ENCODE peak calls at places on chromosomes 16 and 17, in seven cellular contexts. A is GM23248, Q is tibial nerve, F is psoas muscle, B is GM23338, X is hepatocyte, Y is neuronal stem cell. H is an unnamed sample. For H3K4me1, the result is how much of the 10 kb centered on the place peaks cover.

GRCh38 chr16:29029168-29029994 is 44.5 kb downstream of the LAT start:
- DNase-seq in A (peak), Q (no peak), F (peak), B (peak), X (peak), Y (peak), H (peak)

GRCh38 chr16:87919681-87919994 is 16.7 kb downstream of the CA5A start:
- DNase-seq in A (no peak), Q (no peak), F (no peak), B (peak), X (no peak), Y (no peak), H (no peak)

GRCh38 chr17:28380572-28380907 is 9.0 kb downstream of the SARM1 start:
- DNase-seq in A (no peak), Q (no peak), F (no peak), B (no peak), X (no peak), Y (no peak), H (no peak)

GRCh38 chr16:4736546-4736945 is 2.2 kb downstream of the DNAAF8 start:
- DNase-seq in A (no peak), Q (no peak), F (no peak), B (no peak), X (no peak), Y (no peak), H (no peak)

GRCh38 chr17:1720856-1721386 is 3.6 kb upstream of the WDR81 start:
- DNase-seq in A (peak), Q (no peak), F (no peak), B (peak), X (peak), Y (no peak), H (peak)

GRCh38 chr17:49290690-49291326 is 60.2 kb upstream of the PHOSPHO1 start:
- DNase-seq in A (peak), Q (no peak), F (no peak), B (peak), X (peak), Y (no peak), H (peak)

GRCh38 chr17:28993013-28993600 is 12.7 kb downstream of the SEZ6 start:
- DNase-seq in A (no peak), Q (no peak), F (no peak), B (no peak), X (no peak), Y (no peak), H (no peak)

GRCh38 chr16:4882633-4883285 is 35.5 kb downstream of the UBN1 start:
- DNase-seq in A (peak), Q (no peak), F (no peak), B (no peak), X (peak), Y (no peak), H (peak)

GRCh38 chr17:10737168-10737622 is 7.4 kb upstream of the TMEM220 start:
- DNase-seq in A (peak), Q (peak), F (peak), B (peak), X (peak), Y (no peak), H (peak)

GRCh38 chr17:82105882-82106696 is 8.1 kb upstream of the FASN start:
- DNase-seq in A (peak), Q (no peak), F (peak), B (peak), X (peak), Y (no peak), H (peak)

GRCh38 chr16:79747688-79748087 is 147.2 kb upstream of the MAF start:
- DNase-seq in A (no peak), Q (no peak), F (no peak), B (no peak), X (no peak), Y (no peak), H (no peak)

GRCh38 chr17:64202683-64203430 is 60.2 kb downstream of the TEX2 start:
- DNase-seq in A (peak), Q (no peak), F (no peak), B (no peak), X (no peak), Y (no peak), H (peak)

GRCh38 chr17:40316571-40317344 is 7.8 kb downstream of the RARA start:
- DNase-seq in A (peak), Q (no peak), F (peak), B (peak), X (peak), Y (no peak), H (peak)

GRCh38 chr17:67375761-67376160 is 1.3 kb upstream of the PITPNC1 start:
- DNase-seq in A (no peak), Q (no peak), F (no peak), B (no peak), X (no peak), Y (no peak), H (no peak)

GRCh38 chr17:71208111-71208704 is 912.6 kb upstream of the SOX9 start:
- DNase-seq in A (peak), Q (no peak), F (no peak), B (no peak), X (no peak), Y (no peak), H (peak)

GRCh38 chr16:6892961-6893360 is 439.7 kb upstream of the RBFOX1 start:
- DNase-seq in A (no peak), Q (no peak), F (no peak), B (no peak), X (no peak), Y (no peak), H (no peak)

GRCh38 chr17:42548070-42548837 is 4.5 kb upstream of the HSD17B1 start:
- DNase-seq in A (no peak), Q (no peak), F (no peak), B (peak), X (peak), Y (peak), H (peak)

GRCh38 chr16:81896902-81897301 is 114.4 kb downstream of the SDR42E1 start:
- DNase-seq in A (no peak), Q (no peak), F (no peak), B (no peak), X (no peak), Y (no peak), H (peak)

GRCh38 chr17:17845046-17845775 is 8.4 kb upstream of the SREBF1 start:
- DNase-seq in A (no peak), Q (no peak), F (no peak), B (no peak), X (no peak), Y (no peak), H (no peak)

GRCh38 chr17:17847102-17847501 is 10.3 kb upstream of the SREBF1 start:
- DNase-seq in A (no peak), Q (no peak), F (no peak), B (no peak), X (no peak), Y (no peak), H (no peak)

GRCh38 chr17:17846645-17847044 is 9.9 kb upstream of the SREBF1 start:
- DNase-seq in A (no peak), Q (no peak), F (no peak), B (no peak), X (no peak), Y (no peak), H (no peak)

GRCh38 chr17:17844500-17844899 is 7.7 kb upstream of the SREBF1 start:
- DNase-seq in A (no peak), Q (no peak), F (no peak), B (no peak), X (no peak), Y (no peak), H (no peak)

GRCh38 chr17:17846003-17846402 is 9.2 kb upstream of the SREBF1 start:
- DNase-seq in A (no peak), Q (no peak), F (no peak), B (no peak), X (no peak), Y (no peak), H (no peak)
- H3K4me1 ChIP-seq in A (under half), Q (half or more), F (under half), B (under half), X (under half), Y (under half), H (under half)

DNA sequence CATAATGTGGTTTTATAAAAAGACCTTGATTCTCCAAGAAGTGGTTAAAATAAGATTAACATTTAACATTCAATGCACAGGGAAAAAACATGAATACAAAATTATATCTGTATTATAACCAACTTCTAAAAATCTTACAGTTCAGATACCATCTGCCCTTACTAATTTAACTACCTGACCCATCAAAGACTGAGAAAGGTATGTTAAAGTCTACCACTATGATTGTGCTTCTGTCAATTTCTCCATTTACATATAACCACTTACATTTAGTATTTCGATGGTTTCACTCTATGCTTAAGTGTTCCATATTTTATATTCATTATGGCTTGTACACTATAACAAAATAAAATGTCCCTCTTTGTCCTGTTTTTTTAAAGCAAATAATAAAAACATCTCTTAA is 14.6 kb downstream of the AP1G1 start:
- DNase-seq in A (no peak), Q (no peak), F (no peak), B (no peak), X (no peak), Y (no peak), H (no peak)
- H3K4me1 ChIP-seq in A (under half), Q (half or more), F (under half), B (under half), X (under half), Y (under half), H (under half)

GRCh38 chr17:61955621-61956020 is 27.8 kb upstream of the INTS2 start:
- DNase-seq in A (peak), Q (no peak), F (no peak), B (no peak), X (no peak), Y (no peak), H (no peak)
- H3K4me1 ChIP-seq in A (under half), Q (under half), F (under half), B (under half), X (under half), Y (under half), H (under half)

GRCh38 chr17:73351764-73352163 is 40.0 kb upstream of the CDC42EP4 start:
- DNase-seq in A (no peak), Q (no peak), F (no peak), B (no peak), X (no peak), Y (no peak), H (no peak)

GRCh38 chr17:73354423-73355284 is 42.9 kb upstream of the CDC42EP4 start:
- DNase-seq in A (no peak), Q (no peak), F (no peak), B (no peak), X (no peak), Y (no peak), H (no peak)

GRCh38 chr17:73350864-73351263 is 39.1 kb upstream of the CDC42EP4 start:
- DNase-seq in A (no peak), Q (no peak), F (no peak), B (no peak), X (no peak), Y (no peak), H (no peak)

GRCh38 chr17:73349647-73350046 is 37.8 kb upstream of the CDC42EP4 start:
- DNase-seq in A (no peak), Q (no peak), F (no peak), B (no peak), X (no peak), Y (no peak), H (no peak)

DNA sequence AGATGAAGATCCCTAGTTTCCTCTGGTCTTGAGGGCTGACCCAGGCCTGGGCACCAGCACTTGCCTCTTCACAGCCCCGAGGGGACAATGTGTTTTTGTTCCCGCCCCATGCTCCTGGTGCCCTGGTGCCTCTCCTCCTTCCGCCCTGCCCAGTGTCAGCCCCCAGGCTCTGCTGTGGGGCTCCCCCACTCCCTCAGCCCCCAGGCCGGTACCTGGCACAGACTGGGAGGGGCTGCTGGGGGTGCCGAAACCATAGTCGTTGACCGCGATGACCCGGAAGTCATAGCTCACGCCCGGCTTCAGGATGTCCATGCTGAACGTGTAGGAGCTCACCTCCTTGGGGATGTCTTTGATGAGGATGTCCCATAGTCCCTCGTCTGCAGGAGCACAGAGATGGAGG is 40.5 kb upstream of the CDC42EP4 start:
- DNase-seq in A (no peak), Q (no peak), F (no peak), B (no peak), X (no peak), Y (no peak), H (no peak)
- H3K4me1 ChIP-seq in A (under half), Q (half or more), F (under half), B (under half), X (under half), Y (under half), H (under half)

DNA sequence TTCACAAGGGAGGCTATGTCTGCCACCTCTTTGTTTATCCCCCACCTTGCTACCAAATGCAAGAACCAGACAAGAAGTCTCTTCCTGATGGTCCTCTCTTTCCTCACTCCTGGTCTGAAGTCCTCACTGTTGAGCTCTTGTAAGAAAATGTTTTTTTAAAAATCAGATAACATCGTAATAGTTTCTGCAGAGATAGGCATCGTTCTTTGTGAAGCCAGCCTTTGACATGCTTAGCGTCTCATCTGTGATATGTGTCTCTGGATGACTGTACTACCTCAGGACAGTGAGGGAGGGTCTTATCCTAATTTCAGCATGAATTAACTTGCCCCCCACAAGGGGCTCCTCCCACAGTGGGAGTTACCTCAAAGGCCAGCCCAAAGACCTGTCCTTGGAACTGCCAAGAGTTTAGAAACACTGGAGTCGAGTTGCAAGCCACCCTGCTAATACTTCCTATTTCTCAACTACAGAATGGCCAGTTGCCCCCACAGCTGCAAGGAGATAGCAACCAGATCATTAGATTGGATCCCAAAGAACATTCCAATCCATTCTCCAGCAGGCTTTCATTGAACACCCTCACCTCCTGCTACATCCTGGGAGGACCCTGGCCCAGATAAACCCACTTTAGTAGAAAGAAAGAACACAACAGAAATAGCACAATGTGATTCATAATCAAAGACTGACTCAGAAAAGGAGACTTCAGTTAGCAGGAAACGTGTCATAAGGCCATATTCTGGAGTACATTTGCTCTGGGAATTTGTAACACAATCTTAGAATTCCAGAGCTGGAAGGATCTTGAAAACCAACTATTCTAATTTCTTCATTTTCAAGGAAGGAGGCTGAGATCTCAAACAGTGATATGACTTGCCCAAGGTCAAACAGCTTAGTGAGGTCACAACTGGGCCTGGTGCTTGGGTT is 151.0 kb downstream of the IRX3 start:
- DNase-seq in A (peak), Q (no peak), F (no peak), B (no peak), X (no peak), Y (no peak), H (peak)
- H3K4me1 ChIP-seq in A (under half), Q (under half), F (under half), B (under half), X (under half), Y (under half), H (under half)

DNA sequence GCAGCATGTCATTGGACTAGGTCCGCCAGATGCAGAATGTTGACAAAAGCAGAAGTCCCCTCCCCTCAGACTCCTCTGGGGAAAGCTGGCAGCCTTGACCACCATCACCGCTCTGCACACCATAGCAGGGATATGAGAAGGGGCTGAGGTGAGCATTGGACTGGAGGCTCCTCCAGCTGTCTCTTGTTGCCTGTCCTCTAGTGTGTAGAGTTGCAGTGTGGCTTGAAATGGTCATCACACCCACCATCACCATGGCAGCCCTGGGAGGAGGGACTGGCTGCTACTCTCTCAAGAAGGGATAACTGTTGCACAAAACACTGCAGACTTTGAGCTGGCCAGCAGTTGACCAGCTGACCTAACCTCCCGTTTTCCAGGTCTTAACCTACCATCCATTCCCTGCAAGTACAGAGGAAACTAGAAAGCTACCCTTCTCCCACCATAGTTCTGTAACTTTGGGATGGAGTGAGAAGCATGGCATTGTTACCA is 38.3 kb downstream of the HLF start:
- DNase-seq in A (no peak), Q (no peak), F (no peak), B (no peak), X (no peak), Y (no peak), H (no peak)
- H3K4me1 ChIP-seq in A (under half), Q (under half), F (under half), B (under half), X (under half), Y (under half), H (under half)

GRCh38 chr16:53773150-53773846 is 69.3 kb downstream of the FTO start:
- DNase-seq in A (peak), Q (no peak), F (no peak), B (peak), X (peak), Y (peak), H (peak)
- H3K4me1 ChIP-seq in A (half or more), Q (half or more), F (under half), B (under half), X (half or more), Y (under half), H (under half)

DNA sequence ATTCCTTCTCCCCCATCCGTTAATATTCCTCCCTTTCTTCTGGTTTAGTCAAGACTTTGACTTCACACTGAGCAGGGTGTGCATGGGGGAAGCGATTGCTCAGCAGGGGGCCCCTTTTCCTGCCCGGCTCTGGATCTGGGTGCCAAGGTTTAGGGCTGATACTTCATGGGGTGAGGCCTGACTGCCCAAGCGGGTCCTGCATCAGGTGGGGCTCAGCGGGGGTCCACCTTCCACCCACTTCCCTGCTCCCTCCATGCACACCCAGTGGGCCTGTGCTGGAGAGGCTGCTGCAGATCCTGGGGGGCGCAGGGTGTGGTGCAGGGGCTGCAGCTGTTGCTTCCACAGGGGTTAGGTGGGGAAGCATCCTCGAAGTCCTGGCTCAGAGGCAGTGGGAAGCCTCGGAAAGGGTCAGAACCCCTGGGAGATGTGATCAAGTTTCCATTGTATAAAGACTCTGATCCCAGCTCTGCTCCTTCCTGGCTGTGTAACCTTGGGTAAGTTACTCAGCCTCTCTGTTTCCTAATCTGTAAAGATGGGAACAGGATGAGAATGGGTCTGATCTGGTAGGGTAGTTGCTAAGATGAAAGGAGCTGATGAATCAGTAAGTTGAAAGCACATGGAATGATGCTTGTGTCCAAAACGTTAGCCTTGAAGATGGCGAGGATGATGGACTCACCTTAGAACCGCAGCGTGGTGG is 53.3 kb downstream of the MGAT5B start:
- DNase-seq in A (no peak), Q (no peak), F (no peak), B (no peak), X (no peak), Y (no peak), H (no peak)
- H3K4me1 ChIP-seq in A (under half), Q (under half), F (under half), B (under half), X (under half), Y (under half), H (under half)

GRCh38 chr16:76190059-76190458 is 87.1 kb upstream of the CNTNAP4 start:
- DNase-seq in A (no peak), Q (no peak), F (no peak), B (no peak), X (no peak), Y (no peak), H (no peak)
- H3K4me1 ChIP-seq in A (under half), Q (under half), F (under half), B (under half), X (under half), Y (under half), H (under half)

GRCh38 chr16:27317738-27318398 is 4.1 kb downstream of the IL4R start:
- DNase-seq in A (no peak), Q (no peak), F (no peak), B (no peak), X (no peak), Y (no peak), H (no peak)

GRCh38 chr16:27319257-27319965 is 5.6 kb downstream of the IL4R start:
- DNase-seq in A (no peak), Q (no peak), F (no peak), B (no peak), X (no peak), Y (no peak), H (no peak)

GRCh38 chr16:27321013-27321960 is 7.5 kb downstream of the IL4R start:
- DNase-seq in A (peak), Q (no peak), F (no peak), B (no peak), X (no peak), Y (no peak), H (no peak)

GRCh38 chr16:27318399-27319256 is 4.9 kb downstream of the IL4R start:
- DNase-seq in A (no peak), Q (no peak), F (peak), B (no peak), X (peak), Y (no peak), H (no peak)

GRCh38 chr16:27320261-27321012 is 6.7 kb downstream of the IL4R start:
- DNase-seq in A (no peak), Q (no peak), F (no peak), B (no peak), X (no peak), Y (no peak), H (no peak)
- H3K4me1 ChIP-seq in A (under half), Q (under half), F (under half), B (under half), X (under half), Y (under half), H (under half)

H was measured in fibroblast of lung.